ENCODE peak calls at places on chromosomes 11 and 22, in six cellular contexts. H is adrenal gland, Q is H9, S is transverse colon, V is stomach, N is psoas muscle. L is an unnamed sample.

GRCh38 chr11:96154802-96155520 is 188.0 kb downstream of the MAML2 start:
- DNase-seq in N (no peak), Q (no peak), S (no peak), H (no peak), V (no peak), L (no peak)

GRCh38 chr22:20729194-20729593 is 44.7 kb upstream of the SERPIND1 start:
- DNase-seq in S (no peak), N (no peak), Q (no peak), H (no peak), V (no peak), L (no peak)

GRCh38 chr11:12860827-12861226 is 148.3 kb upstream of the RASSF10 start:
- DNase-seq in H (no peak), Q (no peak), V (no peak), S (no peak), N (no peak), L (no peak)

GRCh38 chr11:255176-255575 is 18.4 kb downstream of the PSMD13 start:
- DNase-seq in N (no peak), S (no peak), V (no peak), H (no peak), Q (no peak), L (no peak)

GRCh38 chr22:30252411-30253204 is 6.0 kb upstream of the LIF start:
- DNase-seq in S (peak; percentile 78), H (no peak), V (peak; percentile 41), Q (no peak), N (no peak), L (peak; percentile 76)

GRCh38 chr11:93054881-93055280 is 85.4 kb downstream of the MTNR1B start:
- DNase-seq in Q (no peak), V (no peak), H (peak; percentile 45), N (no peak), S (no peak), L (no peak)

GRCh38 chr22:37176464-37177061 is 11.5 kb downstream of the C1QTNF6 start:
- DNase-seq in S (peak; percentile 52), H (peak; percentile 71), V (peak; percentile 62), Q (no peak), N (peak; percentile 69), L (no peak)

GRCh38 chr22:24106385-24107381 is 74.6 kb upstream of the SUSD2 start:
- DNase-seq in H (peak; percentile 34), N (no peak), S (peak; percentile 28), Q (peak; percentile 37), V (no peak), L (no peak)

GRCh38 chr22:43572710-43573109 is 160.9 kb downstream of the MPPED1 start:
- DNase-seq in Q (no peak), H (no peak), S (no peak), V (no peak), N (no peak), L (no peak)

GRCh38 chr22:41288245-41288946 is 2.4 kb upstream of the RANGAP1 start:
- DNase-seq in N (no peak), Q (peak; percentile 58), V (peak; percentile 37), S (peak; percentile 35), H (peak; percentile 38), L (peak; percentile 76)

GRCh38 chr11:15339302-15339701 is 224.6 kb downstream of the INSC start:
- DNase-seq in S (no peak), N (no peak), Q (no peak), V (no peak), H (no peak), L (no peak)

GRCh38 chr11:15660496-15660895 is 545.8 kb downstream of the INSC start:
- DNase-seq in S (no peak), H (no peak), N (no peak), Q (no peak), V (no peak), L (peak; percentile 7)

GRCh38 chr11:36702330-36703054 is 104.5 kb upstream of the RAG2 start:
- DNase-seq in N (no peak), H (peak; percentile 37), V (no peak), S (no peak), Q (peak; percentile 58), L (peak; percentile 38)

GRCh38 chr11:80365315-80365714 is 924.5 kb upstream of the TENM4 start:
- DNase-seq in S (no peak), H (no peak), V (no peak), N (no peak), Q (no peak), L (no peak)

GRCh38 chr11:70642301-70642700 is 244.0 kb downstream of the CTTN start:
- DNase-seq in S (no peak), Q (no peak), H (no peak), N (no peak), V (no peak), L (no peak)

GRCh38 chr22:42138122-42138770 is 7.6 kb upstream of the CYP2D6 start:
- DNase-seq in S (no peak), H (no peak), Q (no peak), N (no peak), V (no peak), L (no peak)

GRCh38 chr11:721913-722811 is 16.1 kb downstream of the EPS8L2 start:
- DNase-seq in V (no peak), H (no peak), N (peak; percentile 28), S (peak; percentile 61), Q (peak; percentile 36), L (peak; percentile 49)

GRCh38 chr22:30825711-30826505 is 131.2 kb downstream of the OSBP2 start:
- DNase-seq in V (no peak), N (no peak), S (no peak), H (no peak), Q (no peak), L (no peak)

GRCh38 chr11:2837096-2837601 is 48.4 kb downstream of the CDKN1C start:
- DNase-seq in V (peak; percentile 82), H (peak; percentile 54), S (peak; percentile 68), N (peak; percentile 82), Q (peak; percentile 88), L (peak; percentile 74)

GRCh38 chr22:41369837-41370236 is 11.9 kb upstream of the TEF start:
- DNase-seq in Q (no peak), H (no peak), V (no peak), N (no peak), S (no peak), L (no peak)

GRCh38 chr11:72578051-72578450 is 96.2 kb downstream of the PDE2A start:
- DNase-seq in H (no peak), S (peak; percentile 4), N (no peak), Q (no peak), V (no peak), L (no peak)

GRCh38 chr11:100719362-100719761 is 32.3 kb downstream of the ARHGAP42 start:
- DNase-seq in S (no peak), H (peak; percentile 33), N (no peak), V (no peak), Q (peak; percentile 82), L (no peak)

GRCh38 chr11:87038235-87038960 is 664 bp downstream of the TMEM135 start:
- DNase-seq in N (no peak), Q (no peak), H (no peak), V (no peak), S (no peak), L (no peak)

GRCh38 chr11:128948583-128948982 is 5.9 kb upstream of the TP53AIP1 start:
- DNase-seq in Q (peak; percentile 67), N (no peak), V (no peak), H (no peak), S (no peak), L (no peak)

GRCh38 chr11:130874396-130874795 is 41.9 kb downstream of the SNX19 start:
- DNase-seq in S (no peak), Q (no peak), V (no peak), H (no peak), N (no peak), L (no peak)

GRCh38 chr11:13446444-13446843 is 16.6 kb downstream of the BTBD10 start:
- DNase-seq in N (no peak), S (no peak), H (no peak), V (no peak), Q (no peak), L (no peak)

GRCh38 chr11:64767344-64768299 is 7.8 kb upstream of the PYGM start:
- DNase-seq in H (peak; percentile 77), S (peak; percentile 77), Q (peak; percentile 90), N (peak; percentile 74), V (peak; percentile 73), L (peak; percentile 76)

DNA sequence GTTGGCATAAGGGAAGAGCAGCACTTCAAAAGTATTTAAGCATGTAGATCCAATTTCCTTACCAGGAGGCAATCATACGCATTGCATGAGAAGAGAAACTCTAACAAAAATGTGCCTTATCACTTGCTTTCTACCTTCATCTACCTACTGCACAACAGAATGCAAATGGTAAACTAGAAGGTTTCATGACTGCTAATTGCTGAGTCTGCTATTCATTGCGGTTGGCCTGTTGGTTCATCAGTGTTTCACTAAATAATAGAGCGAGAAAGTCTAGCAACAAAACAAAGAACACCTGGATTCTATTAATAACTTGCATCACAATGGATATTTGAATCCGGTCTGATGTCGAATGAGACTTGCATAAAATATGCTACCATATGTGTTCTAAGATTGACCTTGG is 229.0 kb downstream of the OPCML start:
- DNase-seq in H (no peak), V (no peak), N (no peak), S (no peak), Q (no peak), L (no peak)
- H3K4me1 ChIP-seq in H (no peaks in the 10 kb centered on the region), V (no peaks in the 10 kb centered on the region), N (no peaks in the 10 kb centered on the region), S (no peaks in the 10 kb centered on the region), Q (no peaks in the 10 kb centered on the region), L (no peaks in the 10 kb centered on the region)

DNA sequence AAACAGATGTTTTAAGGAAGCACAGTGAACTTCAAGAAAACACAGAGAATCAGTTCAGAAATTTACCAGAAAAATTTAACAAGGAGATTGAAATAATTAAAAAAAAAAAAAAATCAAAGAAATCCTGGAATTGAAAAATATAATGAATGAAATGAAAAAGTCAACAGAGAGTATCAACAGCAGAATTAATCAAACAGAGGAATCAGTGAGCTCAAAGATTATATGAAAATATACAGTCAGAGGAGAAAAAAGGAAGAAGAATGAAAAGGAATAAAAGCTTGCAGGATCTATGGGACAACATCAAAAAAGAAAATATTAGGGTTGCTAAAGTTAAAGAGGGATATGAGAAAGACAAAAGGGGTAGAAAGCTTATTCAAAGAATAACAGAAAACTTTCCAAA is 82.3 kb downstream of the XRRA1 start:
- DNase-seq in Q (no peak), S (no peak), H (no peak), N (no peak), V (no peak), L (no peak)
- H3K9me3 ChIP-seq in Q (peaks cover 43% of the 10 kb centered on the region), S (peaks cover 53% of the 10 kb centered on the region), H (no peaks in the 10 kb centered on the region), N (peaks cover 61% of the 10 kb centered on the region), V (peaks cover 56% of the 10 kb centered on the region), L (peaks cover 12% of the 10 kb centered on the region)

GRCh38 chr11:45176996-45177395 is 30.6 kb downstream of the PRDM11 start:
- DNase-seq in N (no peak), S (no peak), Q (no peak), H (no peak), V (peak; percentile 40), L (no peak)
- H3K27ac ChIP-seq in N (no peak overlapping the region), S (no peak overlapping the region), Q (no peak overlapping the region), H (no peak overlapping the region), V (no peak overlapping the region), L (no peak overlapping the region)

GRCh38 chr11:77197626-77198320 is 69.7 kb downstream of the MYO7A start:
- DNase-seq in H (peak; percentile 9), S (no peak), V (no peak), N (no peak), Q (no peak), L (no peak)

GRCh38 chr11:77193167-77193566 is 65.1 kb downstream of the MYO7A start:
- DNase-seq in S (no peak), H (no peak), V (no peak), N (no peak), Q (no peak), L (no peak)

GRCh38 chr11:77193915-77194830 is 66.1 kb downstream of the MYO7A start:
- DNase-seq in Q (no peak), V (no peak), H (no peak), N (no peak), S (no peak), L (no peak)

GRCh38 chr11:77196961-77197360 is 68.9 kb downstream of the MYO7A start:
- DNase-seq in N (no peak), H (no peak), Q (no peak), S (no peak), V (no peak), L (no peak)

GRCh38 chr11:77195071-77195705 is 67.1 kb downstream of the MYO7A start:
- DNase-seq in N (no peak), S (no peak), H (no peak), V (no peak), Q (no peak), L (no peak)
- H3K4me1 ChIP-seq in N (no peaks in the 10 kb centered on the region), S (peaks cover 6% of the 10 kb centered on the region), H (peaks cover 12% of the 10 kb centered on the region), V (no peaks in the 10 kb centered on the region), Q (no peaks in the 10 kb centered on the region), L (no peaks in the 10 kb centered on the region)

L was measured in colonic mucosa.